ENCODE peak calls at places on chromosomes 12 and 14, in eight cellular contexts. D is posterior cingulate gyrus; Z is ELR; Y is activated naive CD8-positive, alpha-beta T cell treated with anti-CD3 and anti-CD28 coated beads, Interleukin-2, amount 50 U/mL, for 16 hours; E is kidney epithelial cell; A is vagina; U is LHCN-M2; Q is HFFc6. J is an unnamed sample.

GRCh38 chr12:49131973-49132461 is 822 bp upstream of the TUBA1B start:
- DNase-seq in Y (no peak), E (no peak), A (no peak), U (peak), Z (peak), D (no peak), Q (no peak), J (no peak)

GRCh38 chr12:124443929-124444712 is 123.3 kb downstream of the NCOR2 start:
- DNase-seq in A (no peak), D (no peak), Y (no peak), Q (no peak), U (no peak), Z (no peak), E (no peak), J (no peak)

GRCh38 chr14:52455291-52456088 is 96.8 kb downstream of the TXNDC16 start:
- DNase-seq in D (no peak), A (no peak), Z (peak), Q (peak), U (peak), Y (no peak), E (peak), J (no peak)

GRCh38 chr12:27003421-27004311 is 10.5 kb downstream of the TM7SF3 start:
- DNase-seq in Q (no peak), U (no peak), A (no peak), D (no peak), Z (no peak), Y (no peak), E (no peak), J (no peak)

GRCh38 chr14:54902521-54903420 is at the start of gene GCH1:
- DNase-seq in Q (no peak), U (peak), D (peak), Y (peak), Z (peak), A (no peak), E (no peak), J (peak)

GRCh38 chr12:52756281-52756960 is 20.7 kb downstream of the KRT76 start:
- DNase-seq in A (no peak), Y (no peak), U (no peak), D (no peak), Z (no peak), E (no peak), Q (no peak), J (no peak)

GRCh38 chr12:54579696-54580333 is 8.6 kb downstream of the PPP1R1A start:
- DNase-seq in Z (peak), U (peak), A (no peak), Y (peak), Q (peak), D (peak), E (no peak), J (peak)

GRCh38 chr14:76644875-76645518 is 116.3 kb upstream of the VASH1 start:
- DNase-seq in Y (no peak), E (no peak), A (no peak), Z (peak), D (peak), U (peak), Q (peak), J (peak)

GRCh38 chr12:58026892-58027891 is 85.8 kb downstream of the ATP23 start:
- DNase-seq in D (no peak), Y (no peak), Z (no peak), Q (no peak), U (no peak), A (no peak), E (peak), J (no peak)

GRCh38 chr12:95549392-95550084 is 1.7 kb downstream of the USP44 start:
- DNase-seq in A (no peak), U (no peak), Z (no peak), E (no peak), Y (no peak), D (no peak), Q (no peak), J (no peak)

J was measured in 8988T.